ENCODE peak calls at places on chromosomes 6 and 20, in eight cellular contexts. D, T, K, W, G, Z, P and R are unnamed samples.

GRCh38 chr6:33822575-33823395 is 19.0 kb upstream of the MLN start:
- DNase-seq in D (peak), T (no peak), K (no peak), W (peak), G (no peak), Z (no peak), P (no peak), R (peak)

GRCh38 chr20:32231847-32232246 is 24.2 kb downstream of the POFUT1 start:
- DNase-seq in D (no peak), T (no peak), K (no peak), W (peak), G (peak), Z (no peak), P (no peak), R (no peak)

GRCh38 chr6:147095316-147095715 is 108.9 kb upstream of the STXBP5 start:
- DNase-seq in D (no peak), T (no peak), K (no peak), W (no peak), G (no peak), Z (no peak), P (no peak), R (peak)

GRCh38 chr6:16769986-16770376 is 8.7 kb upstream of the ATXN1 start:
- DNase-seq in D (no peak), T (no peak), K (no peak), W (no peak), G (no peak), Z (no peak), P (peak), R (peak)

GRCh38 chr6:132853059-132853458 is 38.7 kb downstream of the RPS12 start:
- DNase-seq in D (no peak), T (no peak), K (no peak), W (no peak), G (no peak), Z (no peak), P (no peak), R (no peak)

GRCh38 chr20:21357851-21358250 is 39.5 kb downstream of the NKX2-4 start:
- DNase-seq in D (no peak), T (no peak), K (no peak), W (no peak), G (no peak), Z (no peak), P (no peak), R (no peak)

GRCh38 chr6:139943391-139943790 is 568.9 kb upstream of the CITED2 start:
- DNase-seq in D (no peak), T (no peak), K (no peak), W (no peak), G (no peak), Z (no peak), P (peak), R (peak)

GRCh38 chr6:47047479-47048411 is 5.6 kb upstream of the ADGRF1 start:
- DNase-seq in D (peak), T (no peak), K (no peak), W (peak), G (peak), Z (no peak), P (peak), R (peak)

GRCh38 chr20:17651761-17652388 is 30.2 kb downstream of the RRBP1 start:
- DNase-seq in D (no peak), T (no peak), K (no peak), W (peak), G (no peak), Z (no peak), P (no peak), R (no peak)

GRCh38 chr6:98747960-98748359 is 86.4 kb upstream of the POU3F2 start:
- DNase-seq in D (no peak), T (no peak), K (no peak), W (no peak), G (no peak), Z (no peak), P (peak), R (peak)